ENCODE peak calls at places on chromosomes 4 and X, in ten cellular contexts. E, Q, R, F, K, L, O, C, V and N are unnamed samples. For H3K4me1, the result is how much of the 10 kb centered on the place peaks cover.

GRCh38 chr4:179595671-179596410 is 2153.6 kb upstream of the AGA start:
- DNase-seq in V (no peak), F (no peak), O (no peak), L (peak), R (no peak), Q (no peak), K (no peak), C (no peak), E (no peak), N (no peak)

GRCh38 chr4:3034231-3034630 is 40.1 kb downstream of the HTT-AS start:
- DNase-seq in Q (no peak), K (no peak), L (no peak), R (peak), F (no peak), V (no peak), O (no peak), C (no peak), E (no peak), N (no peak)

GRCh38 chr4:184769285-184769825 is 35.5 kb upstream of the CENPU start:
- DNase-seq in E (no peak), C (no peak), Q (no peak), O (no peak), L (no peak), V (no peak), K (no peak), R (no peak), F (no peak), N (no peak)

GRCh38 chrX:50913520-50913919 is 3.0 kb downstream of the BMP15 start:
- DNase-seq in L (no peak), F (no peak), E (no peak), Q (no peak), R (no peak), K (no peak), O (no peak), C (no peak), V (no peak), N (no peak)

GRCh38 chr4:60042941-60043340 is 1157.2 kb upstream of the ADGRL3 start:
- DNase-seq in F (no peak), L (no peak), K (no peak), R (no peak), E (no peak), V (no peak), O (no peak), C (no peak), Q (no peak), N (no peak)

GRCh38 chr4:132395576-132395975 is 753.5 kb upstream of the PCDH10 start:
- DNase-seq in V (no peak), Q (no peak), E (no peak), K (no peak), C (no peak), L (no peak), F (no peak), O (no peak), R (no peak), N (no peak)

GRCh38 chr4:62003695-62004094 is 803.6 kb downstream of the ADGRL3 start:
- DNase-seq in L (no peak), E (no peak), O (no peak), Q (no peak), K (no peak), V (no peak), C (no peak), F (no peak), R (no peak), N (no peak)

GRCh38 chr4:142719854-142720541 is 126.1 kb downstream of the INPP4B start:
- DNase-seq in Q (no peak), O (no peak), E (peak), C (no peak), V (no peak), F (no peak), R (no peak), L (peak), K (no peak), N (no peak)

GRCh38 chr4:78772526-78773084 is 3.5 kb upstream of the BMP2K start:
- DNase-seq in E (no peak), R (no peak), L (no peak), C (no peak), V (no peak), Q (no peak), F (no peak), K (no peak), O (no peak), N (no peak)

GRCh38 chr4:126986828-126987227 is 645.9 kb upstream of the INTU start:
- DNase-seq in O (no peak), F (no peak), L (peak), Q (no peak), E (no peak), R (no peak), K (no peak), C (no peak), V (no peak), N (no peak)

GRCh38 chr4:77595361-77595973 is 10.2 kb upstream of the CXCL13 start:
- DNase-seq in L (no peak), C (no peak), E (no peak), R (no peak), V (no peak), F (no peak), O (no peak), Q (no peak), K (no peak), N (no peak)

GRCh38 chrX:136227948-136228584 is 23.1 kb downstream of the MAP7D3 start:
- DNase-seq in O (no peak), C (no peak), L (peak), Q (no peak), F (no peak), V (no peak), E (no peak), K (no peak), R (no peak), N (no peak)

GRCh38 chr4:518569-519083 is 19.6 kb downstream of the PIGG start:
- DNase-seq in V (no peak), Q (no peak), C (no peak), R (no peak), O (no peak), K (no peak), E (no peak), F (no peak), L (no peak), N (no peak)

GRCh38 chr4:75939890-75940691 is 722 bp downstream of the NAAA start:
- DNase-seq in E (peak), K (peak), F (peak), O (peak), L (peak), V (peak), R (peak), C (peak), Q (peak), N (peak)

GRCh38 chr4:11598591-11598990 is 169.9 kb upstream of the HS3ST1 start:
- DNase-seq in Q (no peak), C (no peak), F (no peak), R (no peak), L (no peak), E (no peak), K (no peak), V (no peak), O (no peak), N (no peak)

DNA sequence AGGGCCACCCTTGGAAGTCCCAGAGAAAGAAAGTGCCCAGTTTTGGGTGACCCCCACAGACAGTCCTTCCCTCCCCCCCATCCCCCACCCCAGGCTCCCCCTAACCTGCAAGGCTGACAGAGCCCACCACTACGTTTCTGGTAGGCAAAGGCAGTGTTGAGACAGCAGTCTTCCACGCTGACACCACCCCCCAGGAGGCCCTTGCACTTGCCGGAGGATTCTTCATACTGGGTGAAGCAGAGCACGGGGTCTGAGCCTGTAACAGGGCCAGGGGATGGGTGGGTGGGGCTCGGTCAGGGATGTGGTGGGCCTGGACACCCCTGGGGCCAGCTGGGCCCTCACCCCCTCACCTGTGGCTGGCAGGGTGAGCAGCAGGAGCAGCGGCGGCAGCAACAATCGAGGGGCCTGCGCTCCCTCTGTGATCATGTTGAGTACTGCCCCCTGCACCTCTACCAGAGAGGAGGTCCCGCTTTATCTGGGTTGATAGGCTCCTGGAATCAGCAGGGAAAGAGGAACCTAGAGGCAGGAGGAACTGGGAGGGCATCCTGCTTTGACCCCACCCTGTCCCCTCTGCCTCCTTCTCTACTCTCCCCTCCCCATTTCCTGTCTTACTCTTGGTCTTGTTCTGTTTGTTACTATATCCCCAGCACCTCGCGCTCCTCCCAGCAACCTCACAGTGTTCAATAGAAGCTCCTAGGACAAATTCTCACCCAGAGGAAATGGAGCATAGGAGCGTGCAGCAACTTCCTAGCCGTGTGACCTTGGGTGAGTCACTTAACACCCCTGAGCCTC is at the start of gene CFP:
- DNase-seq in V (no peak), F (no peak), O (no peak), L (no peak), Q (no peak), R (no peak), C (no peak), K (no peak), E (no peak), N (no peak)
- TF ChIP-seq POLR2A in V (no peak), F (no peak), O (no peak), L (no peak), Q (no peak), R (no peak), C (no peak), K (no peak), E (no peak), N (no peak)

GRCh38 chr4:147741190-147741788 is 9.4 kb downstream of the ARHGAP10 start:
- DNase-seq in E (no peak), L (peak), K (no peak), C (no peak), F (no peak), R (no peak), V (no peak), O (no peak), Q (no peak), N (no peak)
- H3K4me1 ChIP-seq in E (under half), L (under half), K (under half), C (under half), F (half or more), R (half or more), V (under half), O (under half), Q (under half), N (under half)

DNA sequence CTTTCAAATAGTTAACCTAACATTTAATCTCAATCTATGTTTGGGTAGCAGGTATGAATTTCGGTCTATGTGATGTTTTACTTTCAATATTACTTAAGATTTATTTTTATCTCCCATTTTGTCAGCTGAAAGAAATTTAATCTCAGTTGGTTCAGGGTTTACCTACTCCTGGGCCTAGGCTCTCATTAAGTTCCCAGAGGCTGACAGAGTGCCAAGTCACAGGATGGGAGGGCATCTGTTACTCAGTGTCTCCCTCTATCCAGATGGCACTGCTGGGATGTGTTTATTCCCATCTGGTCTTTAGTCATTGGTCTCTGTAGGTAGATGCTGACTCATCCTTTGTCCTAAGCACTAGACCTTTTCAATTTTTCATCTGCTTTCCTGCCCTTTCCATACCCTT is 129.4 kb upstream of the ARSJ start:
- DNase-seq in O (no peak), E (no peak), F (no peak), V (no peak), R (no peak), L (peak), C (no peak), Q (no peak), K (no peak), N (no peak)
- TF ChIP-seq CTCF in O (no peak), E (no peak), F (no peak), V (no peak), R (no peak), L (no peak), C (no peak), Q (no peak), K (no peak), N (no peak)

GRCh38 chr4:147731611-147732515 is at the start of gene ARHGAP10:
- DNase-seq in E (peak), V (peak), O (peak), F (peak), C (peak), R (peak), Q (peak), K (peak), L (peak), N (peak)
- TF ChIP-seq POLR2A in E (peak), V (no peak), O (peak), F (no peak), C (peak), R (no peak), Q (no peak), K (no peak), L (peak), N (no peak)

GRCh38 chr4:37981844-37982720 is 21.9 kb downstream of the PTTG2 start:
- DNase-seq in R (no peak), Q (no peak), F (no peak), E (no peak), V (no peak), C (no peak), K (no peak), O (no peak), L (peak), N (no peak)

GRCh38 chr4:37981425-37981824 is 21.2 kb downstream of the PTTG2 start:
- DNase-seq in F (no peak), E (no peak), L (no peak), O (no peak), R (no peak), V (no peak), Q (no peak), C (no peak), K (no peak), N (no peak)

GRCh38 chr4:37983951-37984350 is 23.8 kb downstream of the PTTG2 start:
- DNase-seq in V (no peak), F (no peak), R (no peak), E (no peak), K (no peak), Q (no peak), L (peak), O (no peak), C (no peak), N (no peak)

GRCh38 chr4:37985730-37986275 is 25.6 kb downstream of the PTTG2 start:
- DNase-seq in R (no peak), F (no peak), V (no peak), Q (no peak), E (no peak), O (no peak), C (no peak), K (no peak), L (no peak), N (no peak)

DNA sequence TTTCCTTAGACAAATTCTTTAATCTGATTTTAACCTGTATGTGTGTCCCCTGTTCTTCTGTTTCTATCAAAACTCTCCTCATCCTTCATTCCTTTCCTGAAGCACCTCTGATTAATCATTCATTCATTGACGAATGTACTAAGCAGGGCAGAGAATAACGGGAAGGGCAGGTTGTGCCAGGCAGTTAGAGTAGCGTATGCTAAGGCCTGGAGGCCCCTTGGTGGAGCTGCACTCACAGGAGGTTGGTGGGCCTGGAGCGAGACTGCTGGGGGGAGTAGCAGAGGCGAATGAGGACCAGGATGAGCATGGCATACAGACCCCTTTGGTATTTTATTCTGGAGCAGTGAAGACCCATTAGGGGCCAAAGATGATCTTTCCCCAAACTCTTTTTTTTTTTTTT is 22.5 kb downstream of the PTTG2 start:
- DNase-seq in K (no peak), L (no peak), C (no peak), O (no peak), Q (no peak), F (no peak), R (no peak), E (no peak), V (no peak), N (no peak)
- H3K4me1 ChIP-seq in K (under half), L (under half), C (under half), O (under half), Q (under half), F (under half), R (under half), E (under half), V (under half), N (under half)

DNA sequence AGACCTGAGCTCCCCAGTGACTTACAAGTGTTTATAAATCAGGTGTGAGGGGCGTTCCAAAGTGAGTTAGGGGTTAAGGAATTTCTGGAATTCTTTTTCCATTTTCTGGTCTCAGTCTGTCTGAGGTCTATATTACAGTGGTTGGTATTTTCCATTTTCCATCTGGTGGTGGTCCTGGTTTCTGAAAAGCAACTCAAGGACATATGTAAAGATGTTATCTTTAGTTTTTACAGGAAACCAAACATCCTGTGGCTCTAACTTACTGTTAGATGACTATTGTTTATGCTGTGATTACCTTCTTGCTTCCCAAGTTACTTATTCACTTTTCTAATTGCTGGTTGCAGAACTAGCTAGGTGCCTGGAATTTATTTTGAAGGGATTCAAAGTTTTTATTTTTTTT is 53.5 kb upstream of the IL21 start:
- DNase-seq in C (no peak), K (no peak), O (no peak), E (no peak), V (no peak), L (no peak), R (no peak), F (no peak), Q (no peak), N (no peak)
- TF ChIP-seq CTCF in C (no peak), K (no peak), O (no peak), E (no peak), V (no peak), L (no peak), R (no peak), F (no peak), Q (no peak), N (no peak)

GRCh38 chr4:7805533-7806079 is 134.1 kb downstream of the AFAP1 start:
- DNase-seq in V (no peak), R (peak), C (peak), Q (peak), K (peak), F (no peak), L (peak), E (peak), O (no peak), N (peak)

GRCh38 chr4:7802093-7802726 is 137.5 kb downstream of the AFAP1 start:
- DNase-seq in R (peak), L (peak), C (peak), F (peak), O (peak), V (peak), E (peak), K (peak), Q (peak), N (peak)

GRCh38 chr4:7803371-7803770 is 136.3 kb downstream of the AFAP1 start:
- DNase-seq in Q (no peak), C (no peak), R (no peak), L (no peak), E (no peak), F (no peak), K (peak), V (no peak), O (no peak), N (no peak)

GRCh38 chr4:7804759-7805385 is 134.8 kb downstream of the AFAP1 start:
- DNase-seq in O (no peak), K (peak), L (no peak), E (no peak), C (no peak), V (no peak), Q (no peak), F (no peak), R (no peak), N (no peak)

GRCh38 chr4:7803992-7804758 is 135.5 kb downstream of the AFAP1 start:
- DNase-seq in R (peak), Q (peak), O (peak), E (peak), K (peak), V (peak), C (peak), L (peak), F (peak), N (peak)
- TF ChIP-seq POLR2A in R (no peak), Q (no peak), O (no peak), E (no peak), K (no peak), V (no peak), C (no peak), L (no peak), F (no peak), N (no peak)